ENCODE peak calls at places on chromosomes 13 and 19, in eight cellular contexts. E is activated T-cell treated with anti-CD3 and anti-CD28 coated beads, Interleukin-2, amount 50 U/mL, for 24 hours; Y is NCI-H2171 treated with DMSO at 0.1 percent for 48 hours; U is NCI-H226; I is NCI-H345; H is CD8-positive, alpha-beta T cell; D is activated naive CD4-positive, alpha-beta T cell treated with anti-CD3 and anti-CD28 coated beads, Interleukin-2, amount 50 U/mL, for 72 hours; O is HS-27A. M is an unnamed sample.

GRCh38 chr13:29925457-29925856 is 75.0 kb upstream of the UBL3 start:
- DNase-seq in D (no peak), H (no peak), O (peak; percentile 63), E (no peak), U (peak; percentile 68), I (peak; percentile 76), Y (peak; percentile 34), M (peak; percentile 79)

GRCh38 chr19:48111280-48111679 is 663 bp upstream of the PLA2G4C start:
- DNase-seq in H (no peak), Y (peak; percentile 88), D (no peak), I (no peak), E (no peak), U (no peak), O (no peak), M (no peak)

GRCh38 chr13:102845289-102845629 is 573 bp upstream of the ERCC5 start:
- DNase-seq in Y (no peak), E (no peak), H (no peak), I (no peak), O (no peak), D (no peak), U (no peak), M (no peak)

GRCh38 chr13:30510811-30511371 is 45.2 kb upstream of the HMGB1 start:
- DNase-seq in Y (no peak), O (no peak), H (no peak), E (no peak), U (no peak), D (no peak), I (no peak), M (no peak)

GRCh38 chr13:29760561-29760960 is 89.9 kb downstream of the UBL3 start:
- DNase-seq in H (no peak), U (no peak), I (no peak), Y (no peak), E (no peak), O (no peak), D (no peak), M (no peak)

GRCh38 chr19:14502334-14503092 is 6.6 kb upstream of the GIPC1 start:
- DNase-seq in H (no peak), U (peak; percentile 61), O (no peak), D (no peak), E (no peak), I (no peak), Y (no peak), M (no peak)

GRCh38 chr13:46307554-46307953 is 79.5 kb downstream of the RUBCNL start:
- DNase-seq in U (no peak), I (no peak), H (no peak), D (no peak), E (no peak), O (no peak), Y (no peak), M (no peak)

GRCh38 chr19:8561071-8561764 is 16.0 kb downstream of the MYO1F start:
- DNase-seq in H (no peak), D (no peak), O (no peak), I (no peak), E (no peak), Y (no peak), U (no peak), M (no peak)

GRCh38 chr13:79918620-79919019 is 422.3 kb downstream of the SPRY2 start:
- DNase-seq in U (no peak), O (no peak), E (no peak), Y (no peak), I (no peak), D (no peak), H (no peak), M (no peak)

GRCh38 chr19:6364353-6364752 is 3.0 kb downstream of the CLPP start:
- DNase-seq in I (no peak), U (no peak), H (no peak), O (no peak), Y (no peak), D (no peak), E (no peak), M (no peak)

GRCh38 chr13:79703772-79704171 is 222.8 kb downstream of the NDFIP2 start:
- DNase-seq in I (no peak), O (no peak), Y (no peak), U (no peak), D (no peak), E (no peak), H (no peak), M (no peak)

GRCh38 chr13:65803706-65804392 is 1426.3 kb downstream of the PCDH9 start:
- DNase-seq in H (no peak), I (no peak), O (no peak), Y (no peak), U (no peak), D (no peak), E (no peak), M (no peak)

GRCh38 chr19:41521860-41522555 is 54.0 kb upstream of the CEACAM21 start:
- DNase-seq in U (no peak), Y (no peak), E (peak; percentile 71), D (peak; percentile 59), H (no peak), I (no peak), O (no peak), M (no peak)

GRCh38 chr13:30463820-30464495 is 1.8 kb downstream of the HMGB1 start:
- DNase-seq in O (no peak), D (no peak), U (no peak), Y (no peak), E (peak; percentile 85), I (peak; percentile 17), H (peak; percentile 25), M (peak; percentile 79)

GRCh38 chr13:99160415-99160814 is 40.2 kb upstream of the UBAC2 start:
- DNase-seq in D (no peak), H (no peak), Y (no peak), E (no peak), I (no peak), U (no peak), O (no peak), M (no peak)

GRCh38 chr13:33352520-33352919 is 67.0 kb upstream of the STARD13 start:
- DNase-seq in E (no peak), I (peak; percentile 4), H (no peak), O (no peak), U (no peak), Y (no peak), D (no peak), M (no peak)

GRCh38 chr13:66879971-66880370 is 350.2 kb downstream of the PCDH9 start:
- DNase-seq in I (peak; percentile 66), D (no peak), Y (no peak), E (no peak), H (no peak), U (no peak), O (no peak), M (no peak)